ENCODE peak calls at places on chromosomes 13 and 19, in seven cellular contexts. One of them, this sample, is unnamed.

GRCh38 chr19:2629491-2630351 is 72.8 kb downstream of the GNG7 start:
- DNase-seq in mesenchymal stem cell: no peak
- DNase-seq in trophoblast cell: no peak
- DNase-seq in H9: no peak
- DNase-seq in IMR-90: no peak
- DNase-seq in mesendoderm: no peak
- DNase-seq in H1: no peak
- DNase-seq in this sample: no peak

GRCh38 chr13:23450340-23451046 is 17.0 kb upstream of the SACS start:
- DNase-seq in IMR-90: no peak
- DNase-seq in H9: no peak
- DNase-seq in mesendoderm: no peak
- DNase-seq in mesenchymal stem cell: no peak
- DNase-seq in H1: no peak
- DNase-seq in trophoblast cell: no peak
- DNase-seq in this sample: no peak

GRCh38 chr19:532578-533484 is 1.3 kb downstream of the CDC34 start:
- DNase-seq in mesendoderm: peak
- DNase-seq in trophoblast cell: peak
- DNase-seq in IMR-90: peak
- DNase-seq in H9: peak
- DNase-seq in mesenchymal stem cell: peak
- DNase-seq in H1: peak
- DNase-seq in this sample: no peak

GRCh38 chr19:410243-410781 is 1.4 kb upstream of the C2CD4C start:
- DNase-seq in mesenchymal stem cell: no peak
- DNase-seq in trophoblast cell: no peak
- DNase-seq in H9: no peak
- DNase-seq in IMR-90: no peak
- DNase-seq in H1: peak
- DNase-seq in mesendoderm: no peak
- DNase-seq in this sample: no peak

GRCh38 chr13:52751196-52751595 is 11.6 kb upstream of the CNMD start:
- DNase-seq in trophoblast cell: peak
- DNase-seq in H1: no peak
- DNase-seq in mesendoderm: peak
- DNase-seq in IMR-90: no peak
- DNase-seq in H9: no peak
- DNase-seq in mesenchymal stem cell: no peak
- DNase-seq in this sample: no peak

GRCh38 chr13:98977568-98978270 is at the start of gene DOCK9:
- DNase-seq in H1: peak
- DNase-seq in mesendoderm: peak
- DNase-seq in H9: peak
- DNase-seq in IMR-90: peak
- DNase-seq in mesenchymal stem cell: peak
- DNase-seq in trophoblast cell: peak
- DNase-seq in this sample: peak

GRCh38 chr19:42352216-42352892 is 26.9 kb downstream of the MEGF8 start:
- DNase-seq in IMR-90: peak
- DNase-seq in mesendoderm: peak
- DNase-seq in trophoblast cell: no peak
- DNase-seq in mesenchymal stem cell: peak
- DNase-seq in H9: no peak
- DNase-seq in H1: no peak
- DNase-seq in this sample: peak

GRCh38 chr13:72150502-72150901 is 283.5 kb upstream of the DACH1 start:
- DNase-seq in trophoblast cell: no peak
- DNase-seq in IMR-90: no peak
- DNase-seq in mesendoderm: no peak
- DNase-seq in H1: no peak
- DNase-seq in H9: no peak
- DNase-seq in mesenchymal stem cell: no peak
- DNase-seq in this sample: no peak

GRCh38 chr19:47310323-47310722 is 662 bp downstream of the C5AR1 start:
- DNase-seq in mesenchymal stem cell: no peak
- DNase-seq in mesendoderm: no peak
- DNase-seq in H1: no peak
- DNase-seq in IMR-90: no peak
- DNase-seq in trophoblast cell: peak
- DNase-seq in H9: no peak
- DNase-seq in this sample: no peak

GRCh38 chr13:89746554-89746953 is 1600.9 kb upstream of the MIR17HG start:
- DNase-seq in trophoblast cell: no peak
- DNase-seq in IMR-90: no peak
- DNase-seq in H1: no peak
- DNase-seq in mesenchymal stem cell: no peak
- DNase-seq in H9: no peak
- DNase-seq in mesendoderm: peak
- DNase-seq in this sample: no peak

GRCh38 chr19:40776966-40777794 is 867 bp upstream of the RAB4B start:
- DNase-seq in mesendoderm: peak
- DNase-seq in IMR-90: peak
- DNase-seq in H1: peak
- DNase-seq in trophoblast cell: peak
- DNase-seq in mesenchymal stem cell: peak
- DNase-seq in H9: peak
- DNase-seq in this sample: peak

GRCh38 chr13:93953856-93954255 is 525.6 kb downstream of the DCT start:
- DNase-seq in trophoblast cell: no peak
- DNase-seq in mesenchymal stem cell: no peak
- DNase-seq in H9: no peak
- DNase-seq in H1: no peak
- DNase-seq in mesendoderm: no peak
- DNase-seq in IMR-90: no peak
- DNase-seq in this sample: no peak

GRCh38 chr13:71758823-71759222 is 108.2 kb downstream of the DACH1 start:
- DNase-seq in trophoblast cell: no peak
- DNase-seq in IMR-90: no peak
- DNase-seq in H9: no peak
- DNase-seq in H1: no peak
- DNase-seq in mesendoderm: peak
- DNase-seq in mesenchymal stem cell: peak
- DNase-seq in this sample: peak

GRCh38 chr13:98782654-98783053 is 30.2 kb upstream of the SLC15A1 start:
- DNase-seq in trophoblast cell: peak
- DNase-seq in mesendoderm: no peak
- DNase-seq in H1: no peak
- DNase-seq in H9: no peak
- DNase-seq in mesenchymal stem cell: peak
- DNase-seq in IMR-90: no peak
- DNase-seq in this sample: no peak

GRCh38 chr19:31276831-31277230 is 72.4 kb downstream of the TSHZ3 start:
- DNase-seq in IMR-90: no peak
- DNase-seq in mesenchymal stem cell: no peak
- DNase-seq in trophoblast cell: no peak
- DNase-seq in mesendoderm: no peak
- DNase-seq in H9: no peak
- DNase-seq in H1: no peak
- DNase-seq in this sample: no peak

GRCh38 chr13:50844181-50844875 is 836 bp upstream of the DLEU7 start:
- DNase-seq in H9: no peak
- DNase-seq in mesendoderm: no peak
- DNase-seq in H1: no peak
- DNase-seq in trophoblast cell: no peak
- DNase-seq in IMR-90: no peak
- DNase-seq in mesenchymal stem cell: no peak
- DNase-seq in this sample: no peak

GRCh38 chr13:20475927-20476691 is 49.5 kb downstream of the CRYL1 start:
- DNase-seq in trophoblast cell: no peak
- DNase-seq in H1: no peak
- DNase-seq in mesendoderm: peak
- DNase-seq in IMR-90: no peak
- DNase-seq in H9: no peak
- DNase-seq in mesenchymal stem cell: no peak
- DNase-seq in this sample: no peak

GRCh38 chr13:20118268-20119140 is 42.3 kb downstream of the GJA3 start:
- DNase-seq in H1: no peak
- DNase-seq in mesendoderm: peak
- DNase-seq in H9: peak
- DNase-seq in trophoblast cell: peak
- DNase-seq in mesenchymal stem cell: peak
- DNase-seq in IMR-90: no peak
- DNase-seq in this sample: no peak

GRCh38 chr19:6392219-6393073 is 518 bp downstream of the GTF2F1 start:
- DNase-seq in H9: no peak
- DNase-seq in mesenchymal stem cell: peak
- DNase-seq in H1: no peak
- DNase-seq in trophoblast cell: no peak
- DNase-seq in IMR-90: no peak
- DNase-seq in mesendoderm: no peak
- DNase-seq in this sample: no peak

GRCh38 chr13:112683581-112683980 is 6.3 kb upstream of the ATP11A start:
- DNase-seq in trophoblast cell: no peak
- DNase-seq in H1: peak
- DNase-seq in H9: no peak
- DNase-seq in IMR-90: no peak
- DNase-seq in mesendoderm: no peak
- DNase-seq in mesenchymal stem cell: no peak
- DNase-seq in this sample: no peak
- H3K4ac ChIP-seq in trophoblast cell: no peak
- H3K4ac ChIP-seq in H1: no peak
- H3K4ac ChIP-seq in H9: no peak
- H3K4ac ChIP-seq in IMR-90: no peak
- H3K4ac ChIP-seq in mesendoderm: no peak
- H3K4ac ChIP-seq in mesenchymal stem cell: no peak
- H3K4ac ChIP-seq in this sample: no peak

GRCh38 chr19:19816679-19817078 is 4.9 kb downstream of the ZNF506 start:
- DNase-seq in H9: no peak
- DNase-seq in mesenchymal stem cell: no peak
- DNase-seq in mesendoderm: peak
- DNase-seq in H1: no peak
- DNase-seq in trophoblast cell: no peak
- DNase-seq in IMR-90: no peak
- DNase-seq in this sample: no peak
- H2AK5ac ChIP-seq in H9: no peak
- H2AK5ac ChIP-seq in mesenchymal stem cell: no peak
- H2AK5ac ChIP-seq in mesendoderm: no peak
- H2AK5ac ChIP-seq in H1: no peak
- H2AK5ac ChIP-seq in trophoblast cell: no peak
- H2AK5ac ChIP-seq in IMR-90: no peak
- H2AK5ac ChIP-seq in this sample: no peak

GRCh38 chr19:52735734-52736133 is 890 bp upstream of the ZNF611 start:
- DNase-seq in H1: peak
- DNase-seq in mesendoderm: peak
- DNase-seq in H9: peak
- DNase-seq in mesenchymal stem cell: peak
- DNase-seq in trophoblast cell: peak
- DNase-seq in IMR-90: no peak
- DNase-seq in this sample: peak
- H3K4ac ChIP-seq in H1: no peak
- H3K4ac ChIP-seq in mesendoderm: no peak
- H3K4ac ChIP-seq in H9: no peak
- H3K4ac ChIP-seq in mesenchymal stem cell: no peak
- H3K4ac ChIP-seq in trophoblast cell: no peak
- H3K4ac ChIP-seq in IMR-90: no peak
- H3K4ac ChIP-seq in this sample: no peak

GRCh38 chr19:55166530-55167268 is at the start of gene DNAAF3:
- DNase-seq in mesendoderm: peak
- DNase-seq in mesenchymal stem cell: peak
- DNase-seq in H9: peak
- DNase-seq in H1: peak
- DNase-seq in IMR-90: peak
- DNase-seq in trophoblast cell: peak
- DNase-seq in this sample: peak
- H2AK5ac ChIP-seq in mesendoderm: no peak
- H2AK5ac ChIP-seq in mesenchymal stem cell: no peak
- H2AK5ac ChIP-seq in H9: no peak
- H2AK5ac ChIP-seq in H1: no peak
- H2AK5ac ChIP-seq in IMR-90: no peak
- H2AK5ac ChIP-seq in trophoblast cell: no peak
- H2AK5ac ChIP-seq in this sample: no peak

GRCh38 chr13:111167290-111167689 is 52.2 kb downstream of the ARHGEF7 start:
- DNase-seq in mesenchymal stem cell: no peak
- DNase-seq in mesendoderm: no peak
- DNase-seq in H9: no peak
- DNase-seq in IMR-90: no peak
- DNase-seq in H1: no peak
- DNase-seq in trophoblast cell: no peak
- DNase-seq in this sample: no peak
- H3K4ac ChIP-seq in mesenchymal stem cell: no peak
- H3K4ac ChIP-seq in mesendoderm: no peak
- H3K4ac ChIP-seq in H9: no peak
- H3K4ac ChIP-seq in IMR-90: no peak
- H3K4ac ChIP-seq in H1: no peak
- H3K4ac ChIP-seq in trophoblast cell: no peak
- H3K4ac ChIP-seq in this sample: no peak

GRCh38 chr13:100664171-100664900 is 10.3 kb downstream of the TMTC4 start:
- DNase-seq in H9: no peak
- DNase-seq in IMR-90: no peak
- DNase-seq in trophoblast cell: no peak
- DNase-seq in H1: no peak
- DNase-seq in mesendoderm: no peak
- DNase-seq in mesenchymal stem cell: no peak
- DNase-seq in this sample: no peak

GRCh38 chr13:100665403-100665802 is 9.2 kb downstream of the TMTC4 start:
- DNase-seq in mesenchymal stem cell: no peak
- DNase-seq in trophoblast cell: no peak
- DNase-seq in H1: no peak
- DNase-seq in mesendoderm: no peak
- DNase-seq in H9: no peak
- DNase-seq in IMR-90: no peak
- DNase-seq in this sample: no peak

GRCh38 chr13:100659578-100659977 is 15.0 kb downstream of the TMTC4 start:
- DNase-seq in H1: no peak
- DNase-seq in mesendoderm: peak
- DNase-seq in trophoblast cell: no peak
- DNase-seq in H9: peak
- DNase-seq in mesenchymal stem cell: no peak
- DNase-seq in IMR-90: no peak
- DNase-seq in this sample: no peak

GRCh38 chr13:100660761-100661160 is 13.8 kb downstream of the TMTC4 start:
- DNase-seq in H9: no peak
- DNase-seq in H1: no peak
- DNase-seq in trophoblast cell: peak
- DNase-seq in IMR-90: no peak
- DNase-seq in mesenchymal stem cell: no peak
- DNase-seq in mesendoderm: no peak
- DNase-seq in this sample: no peak

DNA sequence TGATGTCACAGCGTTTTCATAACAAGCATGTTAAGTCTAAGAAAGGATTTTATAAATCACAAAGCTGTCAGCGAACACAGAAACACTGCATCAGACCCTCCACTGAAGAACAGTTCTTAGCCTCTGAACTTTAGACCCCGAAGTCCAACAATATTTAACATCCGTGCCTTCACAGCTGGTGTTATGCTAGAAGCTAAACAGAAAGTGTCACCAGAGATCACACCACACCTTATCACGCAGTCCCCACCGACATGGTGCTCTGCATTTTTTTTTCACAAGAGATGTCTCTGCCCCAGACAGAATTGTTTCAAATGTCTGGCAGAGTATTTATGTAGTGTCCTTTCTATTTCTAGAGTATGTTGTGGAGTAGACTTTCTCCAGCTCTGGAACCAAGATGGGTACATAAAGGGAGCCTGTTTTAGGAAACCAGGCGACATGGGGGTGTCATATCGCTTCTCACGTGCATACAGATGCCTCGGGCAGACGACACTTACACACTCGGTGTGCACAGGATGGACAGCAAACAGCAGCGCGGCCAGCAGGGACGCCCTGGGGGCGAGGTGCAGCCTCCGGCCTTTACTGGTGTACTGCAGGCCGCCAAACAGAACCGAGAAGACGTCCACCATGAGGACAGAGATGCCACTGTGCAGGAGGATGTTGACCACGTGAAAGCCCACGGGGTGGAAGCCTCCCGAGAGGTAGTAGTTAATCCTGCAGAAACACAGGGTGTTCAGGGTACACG is 12.0 kb downstream of the TMTC4 start:
- DNase-seq in trophoblast cell: no peak
- DNase-seq in IMR-90: no peak
- DNase-seq in H1: no peak
- DNase-seq in H9: no peak
- DNase-seq in mesendoderm: no peak
- DNase-seq in mesenchymal stem cell: no peak
- DNase-seq in this sample: no peak
- H2AK5ac ChIP-seq in trophoblast cell: no peak
- H2AK5ac ChIP-seq in IMR-90: no peak
- H2AK5ac ChIP-seq in H1: no peak
- H2AK5ac ChIP-seq in H9: no peak
- H2AK5ac ChIP-seq in mesendoderm: no peak
- H2AK5ac ChIP-seq in mesenchymal stem cell: no peak
- H2AK5ac ChIP-seq in this sample: no peak

This sample was measured in neuronal stem cell.